ENCODE peak calls at places on chromosome 6, in five cellular contexts. V is adrenal gland, C is cardiac muscle cell, F is upper lobe of left lung, T is brain microvascular endothelial cell. U is an unnamed sample.

GRCh38 chr6:146890644-146891434 is 292.1 kb downstream of the ADGB start:
- DNase-seq in V (no peak), C (no peak), F (no peak), T (no peak), U (no peak)

GRCh38 chr6:112337209-112337638 is 9.9 kb upstream of the RFPL4B start:
- DNase-seq in V (peak; percentile 47), C (peak; percentile 81), F (no peak), T (peak; percentile 77), U (no peak)

GRCh38 chr6:27839303-27840081 is 72.7 kb downstream of the OR2B2 start:
- DNase-seq in V (peak; percentile 61), C (peak; percentile 21), F (peak; percentile 57), T (peak; percentile 65), U (peak; percentile 75)

GRCh38 chr6:30683137-30683979 is 3.1 kb downstream of the PPP1R18 start:
- DNase-seq in V (no peak), C (no peak), F (no peak), T (no peak), U (no peak)

GRCh38 chr6:157905590-157906337 is 75.9 kb upstream of the SYNJ2 start:
- DNase-seq in V (no peak), C (no peak), F (no peak), T (no peak), U (no peak)

GRCh38 chr6:145728986-145729385 is 6.3 kb downstream of the EPM2A start:
- DNase-seq in V (no peak), C (no peak), F (no peak), T (no peak), U (no peak)

GRCh38 chr6:89640804-89641203 is 2.3 kb upstream of the LYRM2 start:
- DNase-seq in V (no peak), C (no peak), F (no peak), T (peak; percentile 39), U (no peak)

GRCh38 chr6:43762410-43762768 is 7.6 kb upstream of the VEGFA start:
- DNase-seq in V (no peak), C (no peak), F (no peak), T (no peak), U (no peak)

GRCh38 chr6:109826551-109826950 is 135.5 kb downstream of the FIG4 start:
- DNase-seq in V (no peak), C (no peak), F (no peak), T (no peak), U (no peak)

GRCh38 chr6:5531853-5532375 is 270.6 kb downstream of the FARS2 start:
- DNase-seq in V (no peak), C (no peak), F (no peak), T (no peak), U (no peak)

GRCh38 chr6:146795734-146796133 is 197.0 kb downstream of the ADGB start:
- DNase-seq in V (no peak), C (no peak), F (no peak), T (no peak), U (no peak)

GRCh38 chr6:109079981-109080380 is 14.7 kb downstream of the SESN1 start:
- DNase-seq in V (peak; percentile 43), C (peak; percentile 72), F (no peak), T (no peak), U (peak; percentile 82)

GRCh38 chr6:45901777-45902650 is 113.6 kb downstream of the CLIC5 start:
- DNase-seq in V (no peak), C (no peak), F (no peak), T (no peak), U (no peak)

GRCh38 chr6:4794140-4794707 is 18.0 kb downstream of the CDYL start:
- DNase-seq in V (no peak), C (no peak), F (no peak), T (no peak), U (no peak)

GRCh38 chr6:50610562-50610961 is 102.8 kb upstream of the TFAP2D start:
- DNase-seq in V (no peak), C (no peak), F (no peak), T (no peak), U (no peak)

GRCh38 chr6:13916230-13916944 is 8.4 kb upstream of the RNF182 start:
- DNase-seq in V (no peak), C (no peak), F (no peak), T (peak; percentile 43), U (no peak)

GRCh38 chr6:36682328-36683144 is 4.0 kb downstream of the CDKN1A start:
- DNase-seq in V (peak; percentile 83), C (no peak), F (peak; percentile 81), T (no peak), U (no peak)

GRCh38 chr6:149694926-149695325 is 23.0 kb downstream of the LATS1 start:
- DNase-seq in V (no peak), C (no peak), F (no peak), T (no peak), U (no peak)

GRCh38 chr6:132712366-132712765 is 1.5 kb downstream of the VNN1 start:
- DNase-seq in V (no peak), C (no peak), F (no peak), T (peak; percentile 22), U (no peak)

GRCh38 chr6:143251288-143251687 is 190.6 kb downstream of the AIG1 start:
- DNase-seq in V (no peak), C (no peak), F (no peak), T (no peak), U (no peak)

GRCh38 chr6:34986845-34987246 is 97.8 kb downstream of the ANKS1A start:
- DNase-seq in V (peak; percentile 80), C (peak; percentile 92), F (peak; percentile 73), T (peak; percentile 65), U (no peak)

GRCh38 chr6:158605266-158605878 is 39.2 kb downstream of the DYNLT1 start:
- DNase-seq in V (peak; percentile 80), C (peak; percentile 76), F (peak; percentile 46), T (peak; percentile 80), U (no peak)

GRCh38 chr6:170147832-170148708 is 142.8 kb downstream of the DLL1 start:
- DNase-seq in V (no peak), C (no peak), F (peak; percentile 44), T (no peak), U (no peak)

GRCh38 chr6:161273356-161273751 is 507 bp downstream of the AGPAT4 start:
- DNase-seq in V (no peak), C (no peak), F (no peak), T (peak; percentile 62), U (no peak)

DNA sequence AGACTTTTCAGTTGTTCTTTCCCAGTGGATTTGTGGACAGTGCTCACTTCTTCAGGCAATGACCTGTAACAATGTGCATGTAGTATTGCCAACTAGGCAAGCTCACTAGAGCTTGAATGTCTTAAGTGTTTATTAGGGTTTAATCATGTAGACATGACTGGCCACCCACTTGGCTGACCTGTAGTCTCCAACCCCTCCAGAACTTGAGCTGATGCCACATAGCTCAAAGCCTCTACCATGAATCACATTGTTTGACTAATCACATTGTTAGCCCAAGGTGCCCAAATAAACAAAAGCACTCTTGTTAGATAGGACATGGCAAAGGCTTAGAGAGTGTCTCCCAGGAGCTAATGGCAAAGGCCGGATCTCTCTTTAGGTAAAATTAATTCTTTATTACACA is 272.7 kb downstream of the GRIK2 start:
- DNase-seq in V (no peak), C (no peak), F (no peak), T (peak; percentile 45), U (no peak)
- H3K27ac ChIP-seq in V (no peak overlapping the region), C (no peak overlapping the region), F (no peak overlapping the region), T (no peak overlapping the region), U (no peak overlapping the region)

DNA sequence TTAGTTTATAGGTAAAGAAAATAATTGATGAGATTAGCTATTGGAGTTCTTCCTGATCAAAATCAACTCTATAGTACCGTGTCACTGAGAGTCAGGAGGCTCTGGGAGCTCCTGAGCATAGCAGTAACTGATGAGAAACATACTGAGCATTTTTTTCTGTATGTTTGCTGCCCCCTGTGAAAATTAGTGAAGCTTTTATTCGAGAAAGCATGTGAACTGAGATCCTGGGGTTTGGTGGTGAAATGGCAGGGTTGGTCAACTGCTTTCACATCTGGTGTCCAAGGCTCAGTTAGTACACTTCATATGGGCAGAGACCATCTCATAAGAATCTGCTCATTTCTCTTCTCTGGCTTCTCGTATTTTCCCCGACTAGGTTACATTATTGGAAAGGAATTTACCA is 4.1 kb upstream of the ABT1 start:
- DNase-seq in V (no peak), C (no peak), F (no peak), T (no peak), U (no peak)
- TF ChIP-seq CTCF in V (no peak), C (no peak), F (no peak), T (no peak), U (no peak)

GRCh38 chr6:166166314-166167257 is 1.1 kb downstream of the TBXT start:
- DNase-seq in V (no peak), C (no peak), F (no peak), T (no peak), U (no peak)

GRCh38 chr6:166162599-166163342 is 4.9 kb downstream of the TBXT start:
- DNase-seq in V (no peak), C (no peak), F (no peak), T (no peak), U (no peak)

GRCh38 chr6:166167258-166167731 is 356 bp downstream of the TBXT start:
- DNase-seq in V (no peak), C (no peak), F (no peak), T (no peak), U (no peak)

GRCh38 chr6:166167801-166168615 is at the start of gene TBXT:
- DNase-seq in V (no peak), C (no peak), F (no peak), T (no peak), U (no peak)

DNA sequence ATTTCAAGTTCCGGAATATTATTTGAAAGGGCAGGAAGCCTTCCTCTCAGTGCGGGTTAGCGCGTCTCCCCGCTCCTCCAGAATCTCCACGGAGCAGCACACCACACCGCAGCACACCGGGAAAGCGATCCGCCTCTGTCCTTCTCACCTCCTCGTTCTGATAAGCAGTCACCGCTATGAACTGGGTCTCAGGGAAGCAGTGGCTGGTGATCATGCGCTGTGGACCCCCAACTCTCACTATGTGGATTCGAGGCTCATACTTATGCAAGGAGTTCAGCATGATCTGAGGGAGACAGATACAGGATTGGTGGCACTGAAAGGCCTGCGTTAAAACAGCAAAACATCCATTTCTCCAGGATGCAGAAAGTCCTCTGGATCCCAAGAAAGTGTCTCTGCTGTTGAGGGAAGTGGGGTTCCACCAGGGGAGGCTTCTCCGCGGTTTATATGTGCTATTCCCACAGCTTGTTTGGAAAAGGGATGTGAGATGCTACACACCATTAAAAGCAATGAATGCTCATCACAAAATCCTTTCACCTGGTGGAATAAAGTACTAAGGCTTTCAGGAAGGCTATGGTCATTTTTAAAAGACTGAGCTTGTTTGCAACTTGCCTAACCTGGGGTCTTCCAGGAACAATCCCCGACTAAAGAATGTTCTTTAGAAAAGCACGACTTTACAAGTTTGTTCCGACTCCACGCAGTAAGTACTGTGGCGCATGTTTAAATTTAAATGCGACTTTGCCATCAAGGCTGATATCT is 1.9 kb downstream of the TBXT start:
- DNase-seq in V (no peak), C (no peak), F (no peak), T (no peak), U (no peak)
- H3K4me3 ChIP-seq in V (no peak overlapping the region), C (no peak overlapping the region), F (no peak overlapping the region), T (no peak overlapping the region), U (no peak overlapping the region)

DNA sequence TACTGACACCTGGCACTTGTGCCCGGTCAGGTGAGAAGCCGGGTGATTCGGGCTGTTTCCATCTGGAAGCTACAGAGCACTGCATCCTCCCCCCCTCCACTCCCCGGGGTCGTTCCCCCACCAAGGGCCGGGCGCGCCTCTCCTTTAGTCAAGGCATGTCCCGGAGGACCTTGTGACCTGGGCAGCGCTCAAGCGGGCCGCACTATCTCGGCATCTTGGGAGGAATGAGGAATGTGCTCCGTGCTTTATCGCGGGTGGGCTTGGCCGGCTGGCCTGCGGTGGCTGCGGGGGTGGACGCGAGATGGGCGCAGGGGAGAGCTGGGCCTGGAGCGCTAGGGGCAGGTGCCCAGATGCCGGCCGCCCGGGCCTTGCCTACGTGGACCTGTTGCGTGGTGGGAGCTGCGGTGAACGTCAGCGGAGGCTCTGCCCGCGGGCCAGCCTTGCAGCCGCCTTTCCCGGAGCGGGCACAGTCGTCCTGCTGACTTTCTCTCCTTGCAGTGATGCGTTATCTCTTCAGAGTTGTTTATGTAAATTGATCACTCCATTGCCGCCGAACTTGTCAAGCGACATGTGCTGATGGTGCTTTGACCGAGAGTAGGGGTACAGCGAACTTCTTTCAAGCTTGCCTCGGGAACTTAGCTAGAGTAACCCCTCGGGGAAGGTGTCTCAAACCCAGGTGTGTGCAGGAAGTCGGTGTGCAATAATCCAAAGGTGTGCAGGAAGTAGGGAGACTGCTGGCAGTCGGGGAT is 1.1 kb downstream of the LRRC1 start:
- DNase-seq in V (peak; percentile 47), C (peak; percentile 56), F (peak; percentile 38), T (no peak), U (peak; percentile 80)
- H3K27ac ChIP-seq in V (no peak overlapping the region), C (no peak overlapping the region), F (peak overlapping the region; percentile 77), T (no peak overlapping the region), U (peak overlapping the region; percentile 79)